ENCODE peak calls at places on chromosomes 7 and 10, in five cellular contexts. P is heart right ventricle, J is right lobe of liver, O is heart left ventricle, S is colonic mucosa. E is an unnamed sample. For H3K4me1, the result is how much of the 10 kb centered on the place peaks cover.

GRCh38 chr10:79284158-79284871 is 63.0 kb upstream of the PPIF start:
- DNase-seq in O (no peak), S (no peak), J (no peak), P (no peak), E (no peak)

GRCh38 chr10:19922236-19922963 is 106.2 kb downstream of the PLXDC2 start:
- DNase-seq in J (no peak), S (peak), O (no peak), P (peak), E (no peak)

GRCh38 chr10:104441601-104442000 is 88.0 kb downstream of the CFAP58 start:
- DNase-seq in P (no peak), J (no peak), S (no peak), O (no peak), E (no peak)

GRCh38 chr10:96999337-96999736 is 167.2 kb downstream of the LCOR start:
- DNase-seq in O (no peak), J (no peak), P (no peak), S (no peak), E (no peak)

GRCh38 chr10:4838743-4839142 is 12.7 kb downstream of the AKR1E2 start:
- DNase-seq in P (no peak), O (no peak), S (no peak), J (no peak), E (no peak)

GRCh38 chr10:117320050-117320665 is 55.1 kb downstream of the PDZD8 start:
- DNase-seq in S (no peak), O (no peak), P (no peak), J (no peak), E (no peak)

GRCh38 chr7:151699920-151700319 is 177.0 kb downstream of the PRKAG2 start:
- DNase-seq in P (no peak), S (no peak), J (no peak), O (no peak), E (no peak)

GRCh38 chr10:33215635-33216034 is 118.8 kb downstream of the NRP1 start:
- DNase-seq in O (no peak), J (no peak), P (no peak), S (no peak), E (no peak)

GRCh38 chr10:132445516-132446194 is 48.7 kb downstream of the PWWP2B start:
- DNase-seq in S (no peak), O (no peak), P (no peak), J (no peak), E (no peak)

GRCh38 chr7:149090397-149091195 is at the start of gene ZNF786:
- DNase-seq in S (peak), O (peak), P (peak), J (peak), E (peak)

GRCh38 chr10:110503528-110504110 is 5.9 kb downstream of the DUSP5 start:
- DNase-seq in J (no peak), P (no peak), S (no peak), O (no peak), E (no peak)
- H3K4me1 ChIP-seq in J (under half), P (half or more), S (under half), O (half or more), E (under half)

DNA sequence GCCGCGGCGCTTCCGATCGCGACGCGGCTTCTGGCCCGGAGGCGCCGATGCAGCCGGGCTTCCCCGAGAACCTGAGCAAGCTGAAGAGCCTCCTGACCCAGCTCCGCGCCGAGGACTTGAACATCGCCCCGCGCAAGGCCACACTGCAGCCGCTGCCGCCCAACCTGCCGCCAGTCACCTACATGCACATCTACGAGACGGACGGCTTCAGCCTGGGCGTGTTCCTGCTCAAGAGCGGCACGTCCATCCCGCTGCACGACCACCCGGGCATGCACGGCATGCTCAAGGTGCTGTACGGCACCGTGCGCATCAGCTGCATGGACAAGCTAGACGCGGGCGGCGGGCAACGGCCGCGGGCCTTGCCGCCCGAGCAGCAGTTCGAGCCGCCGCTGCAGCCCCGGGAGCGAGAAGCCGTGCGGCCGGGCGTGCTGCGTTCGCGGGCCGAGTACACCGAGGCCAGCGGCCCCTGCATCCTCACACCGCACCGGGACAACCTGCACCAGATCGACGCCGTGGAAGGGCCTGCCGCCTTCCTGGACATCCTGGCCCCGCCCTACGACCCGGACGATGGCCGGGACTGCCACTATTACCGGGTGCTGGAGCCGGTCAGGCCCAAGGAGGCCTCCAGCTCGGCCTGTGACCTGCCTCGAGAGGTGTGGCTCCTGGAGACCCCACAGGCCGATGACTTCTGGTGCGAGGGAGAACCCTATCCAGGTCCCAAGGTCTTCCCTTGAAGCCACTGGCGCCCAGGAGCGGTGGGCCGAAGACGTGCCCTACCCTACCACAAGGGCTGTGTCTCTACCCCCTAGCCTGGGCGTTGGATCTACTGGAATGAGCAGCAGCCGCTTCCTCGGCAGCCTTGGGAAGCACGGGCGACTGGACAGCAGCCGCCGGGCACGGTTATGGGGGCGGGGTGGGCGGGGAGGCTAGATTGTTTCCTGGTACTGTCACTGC is 896 bp downstream of the ADO start:
- DNase-seq in O (peak), J (peak), S (peak), P (peak), E (peak)
- H3K4me3 ChIP-seq in O (peak), J (peak), S (peak), P (peak), E (peak)

GRCh38 chr7:55513849-55514248 is 58.5 kb downstream of the VOPP1 start:
- DNase-seq in P (no peak), S (no peak), O (no peak), J (no peak), E (no peak)
- H3K4me1 ChIP-seq in P (under half), S (under half), O (under half), J (under half), E (under half)

GRCh38 chr10:26215923-26216576 is 524 bp upstream of the GAD2 start:
- DNase-seq in O (peak), S (no peak), J (no peak), P (peak), E (no peak)

GRCh38 chr10:26216577-26216948 is at the start of gene GAD2:
- DNase-seq in J (no peak), P (no peak), S (no peak), O (no peak), E (no peak)

GRCh38 chr10:26214538-26215461 is 1.8 kb upstream of the GAD2 start:
- DNase-seq in J (no peak), S (no peak), P (no peak), O (no peak), E (no peak)

GRCh38 chr10:26216949-26217395 is 398 bp downstream of the GAD2 start:
- DNase-seq in P (no peak), S (no peak), J (no peak), O (no peak), E (no peak)

DNA sequence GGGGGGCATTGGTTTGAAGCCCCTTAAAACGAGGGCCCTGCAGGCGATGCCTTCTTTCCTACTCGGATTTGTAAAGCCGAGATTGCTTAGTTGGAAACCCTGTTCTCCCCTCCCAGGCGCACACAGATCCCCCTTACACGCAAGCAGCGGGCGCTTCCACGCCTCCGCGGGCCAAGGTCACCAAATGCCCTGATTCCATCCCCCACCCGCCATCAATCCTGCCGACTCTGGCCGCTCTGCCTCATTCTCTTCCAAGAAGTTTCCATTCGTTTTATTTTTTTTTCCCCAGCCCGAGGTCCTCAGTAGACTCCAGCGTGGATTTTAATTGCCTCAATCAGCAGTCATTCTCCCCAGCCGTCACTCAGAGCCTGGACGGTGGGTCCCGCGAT is 1.0 kb upstream of the GAD2 start:
- DNase-seq in J (no peak), P (no peak), O (no peak), S (no peak), E (no peak)
- H3K4me3 ChIP-seq in J (no peak), P (no peak), O (no peak), S (no peak), E (no peak)

GRCh38 chr7:122738937-122739336 is 36.2 kb upstream of the RNF148 start:
- DNase-seq in P (no peak), J (no peak), S (no peak), O (no peak), E (no peak)
- H3K4me1 ChIP-seq in P (under half), J (under half), S (under half), O (under half), E (under half)

GRCh38 chr10:102502337-102503151 is at the start of gene ACTR1A:
- DNase-seq in P (peak), J (peak), O (peak), S (peak), E (peak)

GRCh38 chr10:102501201-102502028 is 1.1 kb downstream of the ACTR1A start:
- DNase-seq in O (no peak), S (no peak), P (no peak), J (no peak), E (no peak)

GRCh38 chr10:102502029-102502336 is 529 bp downstream of the ACTR1A start:
- DNase-seq in O (peak), P (peak), S (peak), J (peak), E (peak)

GRCh38 chr10:102503264-102504178 is at the start of gene SUFU:
- DNase-seq in P (peak), J (peak), S (peak), O (peak), E (peak)

DNA sequence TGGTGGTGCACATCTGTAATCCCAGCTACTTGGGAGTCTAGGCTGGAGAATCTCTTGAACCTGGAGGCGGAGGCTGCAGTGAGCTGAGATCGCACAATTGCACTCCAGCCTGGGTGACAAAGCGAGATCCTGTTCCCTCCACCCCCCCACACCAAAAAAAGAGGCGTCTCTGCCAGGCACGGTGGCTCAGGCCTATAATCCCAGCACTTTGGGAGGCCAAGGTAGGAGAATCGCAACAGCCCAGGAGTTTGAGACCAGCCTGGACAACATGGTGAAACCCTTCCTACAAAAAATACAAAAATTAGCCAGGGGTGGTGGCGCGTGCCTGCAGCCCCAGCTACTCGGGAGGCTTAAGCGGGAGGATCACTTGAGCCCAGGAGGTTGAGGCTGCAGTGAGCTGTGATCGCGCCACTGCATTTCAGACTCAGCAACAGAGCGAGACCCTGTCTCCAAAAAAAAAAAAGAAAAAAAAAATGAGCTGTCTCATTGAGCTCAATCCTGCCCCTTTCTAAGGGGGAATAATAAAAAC is 1.8 kb downstream of the ACTR1A start:
- DNase-seq in S (no peak), O (no peak), J (no peak), P (no peak), E (no peak)
- H3K4me3 ChIP-seq in S (no peak), O (peak), J (no peak), P (no peak), E (no peak)

DNA sequence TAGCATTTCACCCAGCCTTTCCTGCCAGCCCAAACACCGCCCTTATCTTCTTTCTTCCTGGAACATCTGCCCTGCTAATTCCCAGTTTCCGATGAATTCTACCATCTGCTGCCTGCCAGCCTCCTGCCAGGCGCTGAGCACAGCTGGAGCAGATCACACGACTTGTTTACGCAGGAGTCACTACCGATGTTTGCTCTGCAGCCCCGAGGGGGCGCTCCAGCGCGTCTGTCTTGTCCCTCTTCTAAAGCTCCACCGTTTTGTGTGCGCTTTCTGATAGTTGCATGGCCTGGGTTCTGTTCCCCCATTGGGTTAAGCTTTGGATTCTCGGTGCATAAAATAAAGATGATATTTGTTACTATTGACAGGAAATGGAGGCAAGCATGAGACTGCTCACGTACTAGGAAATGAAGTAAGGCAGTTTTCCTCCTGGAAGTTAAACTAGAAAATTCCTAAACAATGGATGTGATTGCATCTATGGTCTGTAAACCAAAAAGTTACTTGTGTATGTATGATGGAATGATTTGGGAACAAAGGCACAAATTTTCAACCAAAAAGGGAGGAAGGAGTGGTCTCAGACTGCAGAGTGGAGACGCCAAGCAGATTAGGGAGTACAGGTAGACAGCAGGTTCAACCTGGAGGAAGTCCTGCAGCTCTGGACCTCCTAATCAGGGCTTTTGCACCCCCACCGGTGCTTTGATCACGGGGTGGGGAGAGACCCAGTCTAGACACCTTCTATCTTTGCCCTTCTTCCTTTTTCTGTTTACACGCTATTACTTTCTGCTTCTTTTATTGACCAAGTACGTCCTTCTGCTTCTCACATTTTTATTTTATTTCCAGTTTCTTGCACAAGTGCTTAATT is 2.2 kb upstream of the RBM17 start:
- DNase-seq in S (peak), J (peak), P (peak), O (peak), E (peak)
- H3K4me1 ChIP-seq in S (under half), J (under half), P (half or more), O (half or more), E (under half)

GRCh38 chr7:94249631-94250030 is 145.1 kb upstream of the COL1A2 start:
- DNase-seq in J (no peak), S (no peak), O (no peak), P (no peak), E (no peak)
- H3K4me3 ChIP-seq in J (no peak), S (no peak), O (no peak), P (no peak), E (no peak)

GRCh38 chr7:93015193-93016084 is 102.3 kb downstream of the SAMD9 start:
- DNase-seq in S (no peak), O (no peak), J (no peak), P (no peak), E (no peak)
- H3K4me1 ChIP-seq in S (under half), O (under half), J (under half), P (under half), E (under half)

GRCh38 chr10:8048281-8049008 is 6.0 kb upstream of the GATA3 start:
- DNase-seq in P (no peak), O (no peak), J (no peak), S (no peak), E (no peak)
- H3K4me3 ChIP-seq in P (no peak), O (no peak), J (no peak), S (no peak), E (peak)